ENCODE peak calls at places on chromosomes 6 and 20, in five cellular contexts. B, T, A, W and S are unnamed samples.

GRCh38 chr6:130697661-130698535 is 129.3 kb upstream of the SMLR1 start:
- DNase-seq in B (peak; percentile 69), T (no peak), A (peak; percentile 36), W (no peak), S (peak; percentile 50)

GRCh38 chr6:168666751-168667427 is 225.9 kb downstream of the SMOC2 start:
- DNase-seq in B (no peak), T (no peak), A (no peak), W (no peak), S (no peak)

GRCh38 chr6:27532820-27533538 is 60.1 kb upstream of the ZNF184 start:
- DNase-seq in B (no peak), T (no peak), A (no peak), W (peak; percentile 76), S (peak; percentile 43)

GRCh38 chr6:119957195-119957594 is 607.6 kb upstream of the MAN1A1 start:
- DNase-seq in B (no peak), T (no peak), A (no peak), W (no peak), S (no peak)

GRCh38 chr6:151147118-151147832 is 92.5 kb upstream of the AKAP12 start:
- DNase-seq in B (no peak), T (no peak), A (no peak), W (no peak), S (no peak)

GRCh38 chr6:125658759-125659431 is 90.5 kb upstream of the HEY2 start:
- DNase-seq in B (no peak), T (no peak), A (no peak), W (no peak), S (peak; percentile 8)

GRCh38 chr6:147561742-147562141 is 53.3 kb downstream of the SAMD5 start:
- DNase-seq in B (no peak), T (no peak), A (no peak), W (no peak), S (no peak)

GRCh38 chr6:3293271-3294155 is 34.8 kb downstream of the PSMG4 start:
- DNase-seq in B (no peak), T (peak; percentile 48), A (no peak), W (no peak), S (peak; percentile 70)

GRCh38 chr6:52983159-52983848 is 11.8 kb downstream of the GSTA4 start:
- DNase-seq in B (no peak), T (no peak), A (no peak), W (no peak), S (no peak)

GRCh38 chr6:113858067-113858604 is 991 bp downstream of the MARCKS start:
- DNase-seq in B (peak; percentile 68), T (peak; percentile 57), A (no peak), W (peak; percentile 55), S (peak; percentile 54)

GRCh38 chr6:124742971-124743370 is 219.3 kb upstream of the RNF217 start:
- DNase-seq in B (no peak), T (no peak), A (no peak), W (no peak), S (no peak)

GRCh38 chr6:169048806-169049205 is 204.8 kb downstream of the THBS2 start:
- DNase-seq in B (no peak), T (no peak), A (no peak), W (no peak), S (no peak)

GRCh38 chr6:85078071-85078470 is 313.7 kb upstream of the TBX18 start:
- DNase-seq in B (peak; percentile 64), T (no peak), A (no peak), W (peak; percentile 76), S (no peak)

GRCh38 chr6:166707045-166707444 is 80.0 kb upstream of the RPS6KA2 start:
- DNase-seq in B (peak; percentile 76), T (peak; percentile 76), A (no peak), W (peak; percentile 35), S (peak; percentile 56)

GRCh38 chr20:52294106-52294628 is 102.6 kb upstream of the ZFP64 start:
- DNase-seq in B (no peak), T (no peak), A (no peak), W (no peak), S (no peak)

DNA sequence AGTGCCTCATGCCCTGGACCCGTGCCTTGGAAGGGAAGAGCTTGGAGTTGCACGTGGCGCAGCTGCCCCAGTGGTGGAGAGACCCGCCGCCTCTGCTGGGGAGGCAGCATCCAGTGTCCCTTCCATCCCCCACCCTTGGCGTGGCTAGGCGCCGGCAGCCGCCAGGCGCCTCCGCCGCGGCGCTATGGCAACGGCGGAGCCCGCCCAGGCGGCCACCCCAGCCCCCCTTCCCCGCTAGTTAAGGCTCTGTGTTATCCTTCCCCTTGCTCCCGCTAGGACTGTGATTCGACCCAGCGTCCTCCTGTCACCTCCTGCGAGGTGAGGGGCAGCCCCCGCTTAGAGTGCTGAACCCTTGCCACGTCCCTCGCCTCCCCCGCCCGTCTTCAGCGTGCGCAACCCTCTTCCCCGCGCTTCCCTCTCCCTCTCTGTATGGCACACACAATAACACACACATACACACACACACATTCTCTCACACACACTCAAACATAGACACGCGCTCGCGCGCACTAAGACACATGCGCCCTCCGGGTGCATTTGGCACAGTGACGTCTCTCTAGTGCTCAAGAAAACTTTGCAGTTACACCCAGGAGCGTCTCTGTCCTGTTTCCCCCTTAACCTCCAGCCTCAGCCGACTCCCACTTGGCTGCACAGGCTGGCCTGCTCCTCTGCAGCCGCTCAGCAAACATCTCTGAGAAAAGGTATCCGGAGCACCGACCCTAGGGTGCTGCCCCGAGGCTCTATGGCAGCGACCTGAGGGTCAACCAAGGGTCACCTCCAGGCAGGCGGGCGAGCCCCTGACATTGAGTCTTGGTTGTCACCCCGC is 8.5 kb downstream of the GRIK2 start:
- DNase-seq in B (peak; percentile 40), T (no peak), A (no peak), W (no peak), S (peak; percentile 61)
- TF ChIP-seq CTCF in B (no peak), T (no peak), A (no peak), W (no peak), S (no peak)

GRCh38 chr20:44884907-44885391 is 556 bp upstream of the YWHAB start:
- DNase-seq in B (no peak), T (no peak), A (no peak), W (no peak), S (no peak)

GRCh38 chr20:44885392-44886275 is at the start of gene YWHAB:
- DNase-seq in B (peak; percentile 99), T (peak; percentile 99), A (peak; percentile 96), W (peak; percentile 94), S (peak; percentile 99)

GRCh38 chr20:44886828-44887227 is 1.3 kb downstream of the YWHAB start:
- DNase-seq in B (no peak), T (no peak), A (no peak), W (no peak), S (no peak)

GRCh38 chr20:44886276-44886671 is 769 bp downstream of the YWHAB start:
- DNase-seq in B (no peak), T (no peak), A (no peak), W (no peak), S (peak; percentile 19)

DNA sequence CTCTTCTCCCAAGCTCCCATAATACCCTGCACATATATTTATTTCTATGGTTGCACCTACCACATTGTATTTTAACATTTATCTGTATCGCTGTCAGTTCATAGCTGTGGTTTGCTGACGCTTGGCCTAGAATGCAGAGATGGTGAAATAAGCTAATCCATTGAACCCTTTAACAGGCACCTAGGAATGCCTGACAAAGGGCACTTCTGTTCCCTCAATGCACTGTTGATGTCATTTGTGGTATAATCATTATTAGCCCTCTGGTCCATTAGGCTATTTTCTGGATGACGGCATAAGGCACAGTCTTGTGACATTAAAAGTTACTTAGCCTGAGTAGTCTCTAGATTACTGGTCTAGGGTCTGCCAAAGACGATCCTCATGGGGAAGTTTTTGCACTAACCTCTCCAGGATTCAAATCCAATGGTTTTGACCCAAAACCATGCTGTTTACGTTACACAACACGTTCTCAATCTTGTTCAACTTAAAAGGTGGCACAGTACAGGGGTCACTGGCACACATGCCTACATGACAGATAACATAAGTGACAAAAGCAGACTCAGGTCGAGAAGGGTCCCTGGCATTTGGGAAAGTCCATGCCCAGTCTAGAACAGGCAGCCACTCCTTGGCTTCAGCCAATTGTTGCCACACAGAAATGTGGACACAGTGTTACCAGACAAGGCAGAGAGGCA is 2.1 kb upstream of the YWHAB start:
- DNase-seq in B (no peak), T (no peak), A (no peak), W (no peak), S (peak; percentile 13)
- H3K4me3 ChIP-seq in B (no peak overlapping the region), T (no peak overlapping the region), A (no peak overlapping the region), W (no peak overlapping the region), S (no peak overlapping the region)

GRCh38 chr20:20972490-20972889 is 133.7 kb downstream of the LINC00237 start:
- DNase-seq in B (no peak), T (no peak), A (no peak), W (no peak), S (no peak)

GRCh38 chr20:20971810-20972209 is 134.3 kb downstream of the LINC00237 start:
- DNase-seq in B (no peak), T (no peak), A (no peak), W (no peak), S (no peak)

DNA sequence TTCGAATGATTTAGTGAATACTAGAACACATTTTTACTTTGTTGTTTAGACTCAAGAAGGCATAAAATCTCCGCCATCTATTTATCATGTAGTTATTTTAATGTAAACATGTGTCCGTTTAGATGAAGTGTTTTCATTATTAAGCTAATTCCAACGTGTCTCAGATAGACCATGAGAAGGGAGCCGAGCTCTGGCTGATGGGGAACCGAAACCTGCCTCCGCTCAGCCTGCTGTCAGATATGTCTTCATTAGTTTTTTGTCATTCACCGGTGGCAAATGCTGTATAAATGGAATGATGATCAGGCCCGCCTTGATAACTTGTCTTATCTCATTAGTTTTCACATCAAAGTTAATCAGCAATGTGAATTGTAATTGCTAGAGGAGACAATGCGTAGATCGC is 136.5 kb downstream of the LINC00237 start:
- DNase-seq in B (no peak), T (no peak), A (no peak), W (no peak), S (no peak)
- H3K27me3 ChIP-seq in B (peaks cover 4% of the 10 kb centered on the region), T (peaks cover 5% of the 10 kb centered on the region), A (peaks cover 14% of the 10 kb centered on the region), W (peaks cover 96% of the 10 kb centered on the region), S (no peaks in the 10 kb centered on the region)

GRCh38 chr6:112296694-112297093 is 42.3 kb upstream of the LAMA4 start:
- DNase-seq in B (no peak), T (no peak), A (no peak), W (no peak), S (no peak)

GRCh38 chr6:112300888-112301287 is 46.2 kb upstream of the RFPL4B start:
- DNase-seq in B (no peak), T (no peak), A (no peak), W (no peak), S (no peak)

GRCh38 chr6:112298816-112299281 is 44.5 kb upstream of the LAMA4 start:
- DNase-seq in B (no peak), T (no peak), A (no peak), W (peak; percentile 100), S (peak; percentile 64)

GRCh38 chr6:112298021-112298745 is 43.8 kb upstream of the LAMA4 start:
- DNase-seq in B (peak; percentile 52), T (no peak), A (no peak), W (peak; percentile 98), S (no peak)

DNA sequence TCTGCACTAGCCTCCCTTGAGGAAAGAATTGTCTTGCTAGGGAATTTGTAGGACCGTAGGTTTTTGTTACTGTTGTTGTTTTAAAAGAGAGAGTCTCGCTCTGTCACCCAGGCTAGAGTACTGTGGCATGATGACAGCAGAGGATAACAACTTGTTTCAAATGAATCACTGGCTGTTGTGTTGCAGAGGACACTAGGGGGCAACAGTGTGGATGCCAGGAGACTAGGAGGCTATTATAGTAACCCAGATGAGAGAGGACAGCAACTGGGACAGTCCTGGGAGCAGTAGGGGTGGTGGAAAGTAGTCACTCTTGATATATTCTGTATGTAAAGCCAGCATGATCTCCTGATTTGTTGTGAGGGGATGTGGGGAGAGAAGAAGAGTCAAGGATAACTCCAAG is 41.8 kb upstream of the LAMA4 start:
- DNase-seq in B (peak; percentile 16), T (no peak), A (no peak), W (peak; percentile 76), S (peak; percentile 46)
- TF ChIP-seq CTCF in B (peak; percentile 22), T (no peak), A (peak; percentile 46), W (peak; percentile 74), S (peak; percentile 61)

GRCh38 chr6:139825935-139826374 is 451.5 kb upstream of the CITED2 start:
- DNase-seq in B (no peak), T (no peak), A (peak; percentile 20), W (no peak), S (no peak)
- H3K4me3 ChIP-seq in B (no peak overlapping the region), T (no peak overlapping the region), A (no peak overlapping the region), W (no peak overlapping the region), S (no peak overlapping the region)